ENCODE peak calls at places on chromosomes 5 and 9, in seven cellular contexts. J is body of pancreas; I is thoracic aorta; F is choroid plexus epithelial cell; E is CD8-positive, alpha-beta T cell; L is ovary; B is AG10803. G is an unnamed sample.

GRCh38 chr5:165626161-165626560 is 2120.7 kb downstream of the MAT2B start:
- DNase-seq in J (no peak), I (no peak), F (no peak), E (no peak), L (no peak), B (no peak), G (no peak)

GRCh38 chr5:179437341-179438001 is 92.2 kb upstream of the ADAMTS2 start:
- DNase-seq in J (no peak), I (no peak), F (no peak), E (no peak), L (no peak), B (no peak), G (no peak)

GRCh38 chr5:181184845-181185216 is 20.2 kb downstream of the TRIM7 start:
- DNase-seq in J (no peak), I (no peak), F (no peak), E (no peak), L (no peak), B (no peak), G (no peak)

GRCh38 chr5:54492196-54492595 is 25.4 kb upstream of the SNX18 start:
- DNase-seq in J (no peak), I (no peak), F (peak), E (no peak), L (no peak), B (peak), G (no peak)

GRCh38 chr5:6576861-6577501 is 55.9 kb downstream of the NSUN2 start:
- DNase-seq in J (peak), I (no peak), F (peak), E (no peak), L (no peak), B (peak), G (peak)

GRCh38 chr5:141940695-141941271 is 17.1 kb downstream of the DELE1 start:
- DNase-seq in J (no peak), I (no peak), F (peak), E (no peak), L (no peak), B (peak), G (no peak)

GRCh38 chr9:130262771-130263170 is 2.8 kb upstream of the HMCN2 start:
- DNase-seq in J (no peak), I (no peak), F (no peak), E (no peak), L (no peak), B (no peak), G (no peak)

GRCh38 chr9:133821606-133822438 is 83.7 kb upstream of the SARDH start:
- DNase-seq in J (no peak), I (no peak), F (peak), E (no peak), L (no peak), B (no peak), G (no peak)

GRCh38 chr5:141359790-141360426 is at the start of gene PCDHGB2:
- DNase-seq in J (no peak), I (no peak), F (peak), E (no peak), L (no peak), B (peak), G (peak)

GRCh38 chr9:7452378-7452777 is 347.2 kb downstream of the DMAC1 start:
- DNase-seq in J (no peak), I (no peak), F (no peak), E (no peak), L (no peak), B (peak), G (peak)

GRCh38 chr5:171543486-171543885 is 124.0 kb downstream of the FGF18 start:
- DNase-seq in J (no peak), I (no peak), F (no peak), E (no peak), L (no peak), B (no peak), G (peak)

GRCh38 chr5:168339151-168340140 is 48.0 kb downstream of the WWC1 start:
- DNase-seq in J (no peak), I (no peak), F (no peak), E (no peak), L (no peak), B (no peak), G (no peak)

DNA sequence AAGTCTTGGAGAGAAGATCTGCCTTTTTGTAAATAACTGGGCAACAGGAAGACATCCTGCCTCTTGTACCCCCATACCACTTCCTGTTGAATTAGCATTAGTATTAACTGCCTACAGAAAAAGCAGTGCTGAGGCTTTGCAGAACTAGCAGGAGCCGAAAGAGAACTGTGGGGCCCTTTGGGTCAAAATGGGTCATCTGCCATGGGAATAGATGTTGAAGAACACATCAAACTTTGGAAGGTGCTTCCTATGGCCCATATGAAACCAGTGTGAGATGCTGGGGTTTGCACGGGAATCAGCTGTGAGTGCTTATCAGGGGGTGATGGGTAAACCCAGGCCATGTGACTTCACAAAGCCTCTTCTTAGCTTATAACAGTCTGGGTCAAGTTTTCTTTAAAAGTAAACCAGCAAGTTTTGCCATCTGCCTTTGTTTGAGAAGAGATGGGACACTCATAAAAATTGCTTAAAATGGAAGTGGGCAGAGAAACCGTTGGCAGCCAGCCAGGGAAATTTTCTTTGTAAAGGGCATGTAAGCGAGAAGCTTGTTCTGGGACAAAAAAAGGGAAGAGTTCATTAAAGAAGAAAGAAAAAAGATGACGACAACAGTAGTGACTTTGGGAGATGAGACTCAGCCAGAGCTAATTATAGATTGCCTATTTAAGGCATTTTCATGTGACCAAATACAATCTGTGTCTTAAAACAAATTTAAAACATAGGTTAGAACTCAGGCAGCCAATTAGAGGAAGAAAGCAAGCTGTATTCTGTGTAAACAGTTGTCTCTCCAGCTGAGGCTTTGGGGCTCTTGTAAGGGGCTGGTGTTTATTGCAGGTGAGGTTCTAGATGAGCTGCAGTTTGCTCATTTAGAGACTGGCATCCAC is 4.4 kb downstream of the SLC25A25 start:
- DNase-seq in J (peak), I (peak), F (peak), E (peak), L (peak), B (peak), G (peak)
- H3K4me3 ChIP-seq in J (no peak), I (peak), F (no peak), E (peak), L (peak), B (peak), G (no peak)

DNA sequence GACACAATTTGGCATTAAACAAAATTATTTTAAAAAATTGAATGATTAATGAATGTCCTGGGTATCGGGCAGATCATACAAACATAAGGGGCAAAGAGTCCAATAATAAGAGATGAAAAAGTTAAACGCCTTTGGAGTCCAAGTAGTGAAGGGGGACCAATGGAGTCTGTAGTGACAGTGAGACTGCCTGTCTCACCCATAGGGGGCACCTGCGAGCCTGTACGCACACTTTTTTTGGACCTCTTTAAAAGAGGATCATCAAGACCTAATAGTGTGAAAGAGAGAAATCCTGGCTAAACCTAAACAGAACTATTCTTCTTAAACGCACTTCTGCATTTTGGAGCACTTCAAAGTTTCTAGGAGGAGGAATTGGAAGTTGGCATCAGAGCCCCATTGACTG is 636.0 kb upstream of the KLF4 start:
- DNase-seq in J (no peak), I (no peak), F (no peak), E (no peak), L (no peak), B (no peak), G (no peak)
- TF ChIP-seq CTCF in J (no peak), I (no peak), F (peak), E (no peak), L (no peak), B (peak), G (no peak)

GRCh38 chr9:122218885-122219855 is 9.6 kb downstream of the LHX6 start:
- DNase-seq in J (no peak), I (no peak), F (peak), E (no peak), L (no peak), B (no peak), G (no peak)
- H3K4me3 ChIP-seq in J (no peak), I (peak), F (no peak), E (peak), L (no peak), B (no peak), G (peak)

GRCh38 chr9:124526174-124526573 is 19.0 kb upstream of the NR5A1 start:
- DNase-seq in J (no peak), I (no peak), F (no peak), E (no peak), L (no peak), B (no peak), G (no peak)

GRCh38 chr9:124518116-124518515 is 10.9 kb upstream of the NR5A1 start:
- DNase-seq in J (no peak), I (no peak), F (no peak), E (no peak), L (no peak), B (no peak), G (no peak)

GRCh38 chr9:124521142-124521541 is 13.9 kb upstream of the NR5A1 start:
- DNase-seq in J (no peak), I (no peak), F (no peak), E (no peak), L (no peak), B (no peak), G (no peak)

GRCh38 chr9:124520206-124520596 is 13.0 kb upstream of the NR5A1 start:
- DNase-seq in J (no peak), I (no peak), F (no peak), E (no peak), L (no peak), B (no peak), G (no peak)

GRCh38 chr9:124522121-124523098 is 15.2 kb upstream of the NR5A1 start:
- DNase-seq in J (no peak), I (no peak), F (no peak), E (no peak), L (no peak), B (no peak), G (no peak)
- TF ChIP-seq CTCF in J (no peak), I (no peak), F (no peak), E (no peak), L (no peak), B (no peak), G (no peak)

GRCh38 chr9:136013524-136014034 is 52.4 kb upstream of the UBAC1 start:
- DNase-seq in J (peak), I (no peak), F (no peak), E (no peak), L (no peak), B (no peak), G (no peak)
- H3K4me3 ChIP-seq in J (no peak), I (no peak), F (no peak), E (no peak), L (no peak), B (no peak), G (no peak)

DNA sequence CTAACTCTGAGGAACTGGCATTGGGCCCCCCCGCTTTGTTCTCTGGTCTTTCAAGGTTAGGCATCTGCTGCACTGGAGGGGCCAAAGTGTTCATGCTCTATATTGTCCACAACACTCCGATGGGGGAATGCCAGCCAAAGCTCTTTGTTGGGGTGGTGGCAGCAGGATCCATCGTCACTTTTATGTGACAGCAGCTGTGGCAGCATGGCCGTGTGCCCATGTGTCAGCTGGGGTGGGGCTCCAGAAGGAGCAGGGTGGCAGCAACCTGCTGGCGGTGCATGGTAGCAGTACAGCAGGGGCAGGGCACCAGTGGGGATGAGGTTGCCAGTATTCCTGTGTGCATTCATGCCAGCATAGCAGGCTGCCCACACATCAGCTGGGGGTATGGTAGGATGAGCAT is 28.2 kb downstream of the ITGA2 start:
- DNase-seq in J (no peak), I (no peak), F (no peak), E (no peak), L (no peak), B (no peak), G (no peak)
- TF ChIP-seq CTCF in J (no peak), I (no peak), F (no peak), E (no peak), L (no peak), B (no peak), G (no peak)

G was measured in epithelial cell of esophagus.